ENCODE peak calls at places on chromosomes 2 and 18, in nine cellular contexts. D, K, Z, X, L, H, P, Q and F are unnamed samples.

GRCh38 chr2:170177950-170178781 is at the start of gene MYO3B:
- DNase-seq in Z (no peak), H (no peak), L (no peak), X (no peak), Q (no peak), K (peak), P (peak), D (no peak), F (no peak)

GRCh38 chr2:105635564-105635963 is 109.1 kb upstream of the NCK2 start:
- DNase-seq in Q (no peak), X (no peak), H (no peak), P (no peak), Z (no peak), L (no peak), D (no peak), K (no peak), F (no peak)

GRCh38 chr2:210620456-210620855 is 64.1 kb downstream of the CPS1 start:
- DNase-seq in L (no peak), H (no peak), X (no peak), Q (no peak), K (no peak), D (no peak), Z (no peak), P (peak), F (no peak)

GRCh38 chr2:172200495-172201085 is 97.9 kb upstream of the DLX2 start:
- DNase-seq in P (peak), Q (peak), L (no peak), K (no peak), X (no peak), D (peak), H (no peak), Z (no peak), F (no peak)

GRCh38 chr2:38093503-38093902 is 17.6 kb upstream of the CYP1B1 start:
- DNase-seq in P (peak), D (no peak), Z (no peak), H (no peak), X (no peak), K (peak), L (no peak), Q (no peak), F (no peak)

GRCh38 chr2:85356186-85356585 is 1.6 kb downstream of the ELMOD3 start:
- DNase-seq in H (no peak), X (no peak), Z (no peak), Q (no peak), K (no peak), P (no peak), D (no peak), L (no peak), F (no peak)

GRCh38 chr2:20182241-20182931 is 42.5 kb downstream of the SDC1 start:
- DNase-seq in Q (no peak), L (no peak), H (no peak), D (no peak), Z (no peak), P (peak), K (peak), X (peak), F (no peak)

GRCh38 chr2:65026154-65026553 is 30.1 kb upstream of the CEP68 start:
- DNase-seq in D (peak), Z (no peak), X (no peak), H (no peak), L (no peak), Q (no peak), P (no peak), K (no peak), F (no peak)

GRCh38 chr18:8631265-8631664 is 22.0 kb downstream of the RAB12 start:
- DNase-seq in Z (no peak), D (no peak), H (no peak), P (no peak), L (no peak), Q (no peak), K (no peak), X (no peak), F (no peak)

GRCh38 chr2:172995323-172996244 is 80.1 kb upstream of the MAP3K20 start:
- DNase-seq in K (peak), Q (no peak), Z (peak), D (no peak), P (peak), L (no peak), H (no peak), X (peak), F (no peak)

GRCh38 chr2:2158915-2159314 is 172.2 kb downstream of the MYT1L start:
- DNase-seq in D (no peak), X (no peak), L (no peak), Q (no peak), Z (no peak), H (no peak), K (no peak), P (no peak), F (no peak)

GRCh38 chr2:28435796-28436425 is 43.3 kb downstream of the FOSL2 start:
- DNase-seq in Z (no peak), H (no peak), Q (no peak), P (no peak), X (no peak), D (peak), K (no peak), L (no peak), F (no peak)

GRCh38 chr2:20525041-20526035 is 78.5 kb downstream of the RHOB start:
- DNase-seq in K (peak), L (no peak), X (no peak), Q (no peak), H (peak), D (no peak), Z (peak), P (peak), F (peak)

GRCh38 chr18:31931163-31931885 is 11.6 kb downstream of the TRAPPC8 start:
- DNase-seq in L (no peak), K (peak), P (peak), Z (no peak), H (no peak), Q (no peak), X (no peak), D (no peak), F (no peak)

GRCh38 chr2:189328451-189329249 is 112.6 kb upstream of the WDR75 start:
- DNase-seq in X (no peak), Q (no peak), Z (no peak), D (no peak), K (no peak), L (no peak), H (no peak), P (peak), F (no peak)

GRCh38 chr2:30705711-30706533 is 101.3 kb downstream of the CAPN13 start:
- DNase-seq in Q (no peak), P (no peak), H (no peak), K (no peak), D (no peak), Z (no peak), L (no peak), X (no peak), F (no peak)

GRCh38 chr18:28736951-28737350 is 560.0 kb upstream of the CDH2 start:
- DNase-seq in L (no peak), D (no peak), K (peak), Z (no peak), X (no peak), H (no peak), Q (no peak), P (peak), F (no peak)

GRCh38 chr2:190791347-190791982 is 89.2 kb upstream of the GLS start:
- DNase-seq in X (peak), D (no peak), L (no peak), H (no peak), Z (peak), K (peak), Q (no peak), P (peak), F (no peak)

GRCh38 chr2:109487871-109488655 is 125.7 kb downstream of the SEPTIN10 start:
- DNase-seq in X (no peak), L (no peak), Z (no peak), K (no peak), H (no peak), D (no peak), Q (no peak), P (no peak), F (no peak)

GRCh38 chr2:174009488-174010223 is 44.5 kb upstream of the SP3 start:
- DNase-seq in P (peak), L (no peak), K (peak), Z (no peak), Q (no peak), X (no peak), H (no peak), D (no peak), F (no peak)

GRCh38 chr18:49742563-49743295 is 70.6 kb downstream of the ACAA2 start:
- DNase-seq in X (no peak), D (no peak), Z (no peak), K (no peak), L (no peak), H (no peak), Q (no peak), P (peak), F (no peak)

GRCh38 chr2:149577269-149577668 is 10.3 kb downstream of the MMADHC start:
- DNase-seq in D (no peak), Z (no peak), P (no peak), X (no peak), K (no peak), H (no peak), Q (no peak), L (no peak), F (no peak)

GRCh38 chr2:80326861-80327260 is 22.3 kb upstream of the LRRTM1 start:
- DNase-seq in K (no peak), X (no peak), Z (no peak), P (no peak), L (no peak), Q (no peak), H (no peak), D (no peak), F (no peak)

GRCh38 chr18:59325965-59326364 is 7.5 kb upstream of the CPLX4 start:
- DNase-seq in P (no peak), Q (no peak), L (no peak), D (no peak), H (no peak), K (peak), X (no peak), Z (no peak), F (no peak)

GRCh38 chr18:73913505-73913904 is 234.1 kb downstream of the FBXO15 start:
- DNase-seq in H (no peak), D (no peak), K (no peak), P (no peak), X (no peak), L (no peak), Q (no peak), Z (no peak), F (no peak)

GRCh38 chr2:114079366-114080004 is 189.6 kb downstream of the ACTR3 start:
- DNase-seq in H (no peak), K (no peak), L (no peak), Q (no peak), Z (no peak), P (no peak), X (no peak), D (no peak), F (no peak)

GRCh38 chr2:20668871-20669475 is 2.0 kb downstream of the GDF7 start:
- DNase-seq in P (no peak), D (no peak), Q (no peak), L (no peak), X (no peak), H (no peak), Z (no peak), K (no peak), F (no peak)

GRCh38 chr18:25701821-25702220 is 349.9 kb upstream of the ZNF521 start:
- DNase-seq in Q (no peak), P (no peak), D (no peak), X (no peak), Z (no peak), L (no peak), H (no peak), K (no peak), F (no peak)

GRCh38 chr2:120951701-120952100 is 216.0 kb downstream of the GLI2 start:
- DNase-seq in K (no peak), H (no peak), P (no peak), Z (no peak), L (no peak), D (no peak), Q (no peak), X (no peak), F (no peak)

GRCh38 chr18:3794537-3795348 is 344.8 kb downstream of the TGIF1 start:
- DNase-seq in Q (peak), D (no peak), K (peak), H (no peak), Z (no peak), P (peak), L (no peak), X (no peak), F (no peak)

GRCh38 chr2:232528746-232529445 is 2.9 kb downstream of the CHRND start:
- DNase-seq in K (peak), D (no peak), H (no peak), L (no peak), X (peak), Z (no peak), P (no peak), Q (no peak), F (no peak)

GRCh38 chr18:59744271-59744721 is 47.1 kb upstream of the CCBE1 start:
- DNase-seq in K (peak), Z (no peak), L (no peak), H (no peak), D (no peak), Q (no peak), X (no peak), P (peak), F (no peak)